ENCODE peak calls at places on chromosome 11, in five cellular contexts. One of them, this sample, is unnamed. For H3K9me3, the result is how much of the 10 kb centered on the place peaks cover.

GRCh38 chr11:73939096-73939495 is 11.7 kb upstream of the DNAJB13 start:
- DNase-seq in SK-N-SH: no peak
- DNase-seq in mammary epithelial cell: peak
- DNase-seq in PC-3: peak
- DNase-seq in IMR-90: no peak
- DNase-seq in this sample: no peak

GRCh38 chr11:11451501-11452005 is 98.5 kb upstream of the CSNK2A3 start:
- DNase-seq in SK-N-SH: no peak
- DNase-seq in mammary epithelial cell: no peak
- DNase-seq in PC-3: peak
- DNase-seq in IMR-90: peak
- DNase-seq in this sample: no peak

GRCh38 chr11:128503231-128503991 is 83.9 kb downstream of the ETS1 start:
- DNase-seq in SK-N-SH: no peak
- DNase-seq in mammary epithelial cell: peak
- DNase-seq in PC-3: no peak
- DNase-seq in IMR-90: peak
- DNase-seq in this sample: no peak

GRCh38 chr11:29300441-29300840 is 716.4 kb downstream of the KCNA4 start:
- DNase-seq in SK-N-SH: no peak
- DNase-seq in mammary epithelial cell: peak
- DNase-seq in PC-3: peak
- DNase-seq in IMR-90: peak
- DNase-seq in this sample: no peak

GRCh38 chr11:126336065-126336464 is 19.4 kb upstream of the ST3GAL4 start:
- DNase-seq in SK-N-SH: no peak
- DNase-seq in mammary epithelial cell: no peak
- DNase-seq in PC-3: no peak
- DNase-seq in IMR-90: no peak
- DNase-seq in this sample: peak

GRCh38 chr11:123473941-123474668 is 44.0 kb downstream of the GRAMD1B start:
- DNase-seq in SK-N-SH: no peak
- DNase-seq in mammary epithelial cell: peak
- DNase-seq in PC-3: peak
- DNase-seq in IMR-90: peak
- DNase-seq in this sample: no peak

GRCh38 chr11:61814242-61814957 is 2.4 kb downstream of the FADS1 start:
- DNase-seq in SK-N-SH: peak
- DNase-seq in mammary epithelial cell: peak
- DNase-seq in PC-3: peak
- DNase-seq in IMR-90: no peak
- DNase-seq in this sample: peak

GRCh38 chr11:57100638-57101312 is 81.0 kb upstream of the LRRC55 start:
- DNase-seq in SK-N-SH: peak
- DNase-seq in mammary epithelial cell: no peak
- DNase-seq in PC-3: no peak
- DNase-seq in IMR-90: no peak
- DNase-seq in this sample: no peak

GRCh38 chr11:1262172-1263006 is 39.5 kb downstream of the MUC5B start:
- DNase-seq in SK-N-SH: peak
- DNase-seq in mammary epithelial cell: peak
- DNase-seq in PC-3: peak
- DNase-seq in IMR-90: peak
- DNase-seq in this sample: peak

GRCh38 chr11:70488171-70488570 is 89.8 kb downstream of the CTTN start:
- DNase-seq in SK-N-SH: no peak
- DNase-seq in mammary epithelial cell: no peak
- DNase-seq in PC-3: no peak
- DNase-seq in IMR-90: no peak
- DNase-seq in this sample: no peak

GRCh38 chr11:1077417-1078119 is 2.9 kb downstream of the MUC2 start:
- DNase-seq in SK-N-SH: no peak
- DNase-seq in mammary epithelial cell: no peak
- DNase-seq in PC-3: no peak
- DNase-seq in IMR-90: no peak
- DNase-seq in this sample: no peak

GRCh38 chr11:88411265-88411664 is 73.7 kb upstream of the CTSC start:
- DNase-seq in SK-N-SH: no peak
- DNase-seq in mammary epithelial cell: peak
- DNase-seq in PC-3: peak
- DNase-seq in IMR-90: peak
- DNase-seq in this sample: no peak

GRCh38 chr11:115959098-115959497 is 454.9 kb upstream of the CADM1 start:
- DNase-seq in SK-N-SH: peak
- DNase-seq in mammary epithelial cell: no peak
- DNase-seq in PC-3: no peak
- DNase-seq in IMR-90: no peak
- DNase-seq in this sample: no peak

GRCh38 chr11:37134637-37135036 is 536.6 kb upstream of the RAG2 start:
- DNase-seq in SK-N-SH: no peak
- DNase-seq in mammary epithelial cell: no peak
- DNase-seq in PC-3: no peak
- DNase-seq in IMR-90: no peak
- DNase-seq in this sample: no peak

GRCh38 chr11:70863186-70863585 is 389.2 kb downstream of the SHANK2 start:
- DNase-seq in SK-N-SH: no peak
- DNase-seq in mammary epithelial cell: no peak
- DNase-seq in PC-3: no peak
- DNase-seq in IMR-90: no peak
- DNase-seq in this sample: no peak

GRCh38 chr11:116284930-116285329 is 487.9 kb downstream of the BUD13 start:
- DNase-seq in SK-N-SH: no peak
- DNase-seq in mammary epithelial cell: no peak
- DNase-seq in PC-3: no peak
- DNase-seq in IMR-90: no peak
- DNase-seq in this sample: no peak

GRCh38 chr11:62033191-62034044 is 66.0 kb upstream of the FTH1 start:
- DNase-seq in SK-N-SH: no peak
- DNase-seq in mammary epithelial cell: peak
- DNase-seq in PC-3: peak
- DNase-seq in IMR-90: no peak
- DNase-seq in this sample: no peak

GRCh38 chr11:97118756-97119155 is 728.9 kb downstream of the JRKL start:
- DNase-seq in SK-N-SH: peak
- DNase-seq in mammary epithelial cell: no peak
- DNase-seq in PC-3: no peak
- DNase-seq in IMR-90: no peak
- DNase-seq in this sample: no peak

GRCh38 chr11:45930951-45931563 is 8.6 kb downstream of the LARGE2 start:
- DNase-seq in SK-N-SH: no peak
- DNase-seq in mammary epithelial cell: peak
- DNase-seq in PC-3: no peak
- DNase-seq in IMR-90: no peak
- DNase-seq in this sample: no peak

GRCh38 chr11:43898574-43898973 is 17.9 kb downstream of the ALKBH3 start:
- DNase-seq in SK-N-SH: no peak
- DNase-seq in mammary epithelial cell: no peak
- DNase-seq in PC-3: no peak
- DNase-seq in IMR-90: no peak
- DNase-seq in this sample: no peak

GRCh38 chr11:110128161-110128560 is 35.0 kb downstream of the ZC3H12C start:
- DNase-seq in SK-N-SH: peak
- DNase-seq in mammary epithelial cell: no peak
- DNase-seq in PC-3: no peak
- DNase-seq in IMR-90: peak
- DNase-seq in this sample: no peak

GRCh38 chr11:72623052-72623451 is 51.2 kb downstream of the PDE2A start:
- DNase-seq in SK-N-SH: no peak
- DNase-seq in mammary epithelial cell: no peak
- DNase-seq in PC-3: no peak
- DNase-seq in IMR-90: no peak
- DNase-seq in this sample: no peak

GRCh38 chr11:58006940-58007339 is 16.7 kb upstream of the OR9Q1 start:
- DNase-seq in SK-N-SH: no peak
- DNase-seq in mammary epithelial cell: peak
- DNase-seq in PC-3: peak
- DNase-seq in IMR-90: peak
- DNase-seq in this sample: no peak

GRCh38 chr11:47051217-47051616 is 114.7 kb downstream of the CSTPP1 start:
- DNase-seq in SK-N-SH: no peak
- DNase-seq in mammary epithelial cell: peak
- DNase-seq in PC-3: no peak
- DNase-seq in IMR-90: peak
- DNase-seq in this sample: no peak

GRCh38 chr11:13368041-13368446 is 90.5 kb downstream of the BMAL1 start:
- DNase-seq in SK-N-SH: no peak
- DNase-seq in mammary epithelial cell: peak
- DNase-seq in PC-3: no peak
- DNase-seq in IMR-90: peak
- DNase-seq in this sample: no peak

GRCh38 chr11:74538680-74539079 is 45.2 kb upstream of the LIPT2 start:
- DNase-seq in SK-N-SH: peak
- DNase-seq in mammary epithelial cell: peak
- DNase-seq in PC-3: no peak
- DNase-seq in IMR-90: no peak
- DNase-seq in this sample: no peak

GRCh38 chr11:7538466-7539454 is 25.0 kb downstream of the PPFIBP2 start:
- DNase-seq in SK-N-SH: no peak
- DNase-seq in mammary epithelial cell: no peak
- DNase-seq in PC-3: peak
- DNase-seq in IMR-90: no peak
- DNase-seq in this sample: no peak

GRCh38 chr11:8683115-8683807 is 669 bp downstream of the RPL27A start:
- DNase-seq in SK-N-SH: no peak
- DNase-seq in mammary epithelial cell: no peak
- DNase-seq in PC-3: no peak
- DNase-seq in IMR-90: no peak
- DNase-seq in this sample: no peak

GRCh38 chr11:67267188-67268035 is 1.1 kb downstream of the GRK2 start:
- DNase-seq in SK-N-SH: peak
- DNase-seq in mammary epithelial cell: peak
- DNase-seq in PC-3: peak
- DNase-seq in IMR-90: no peak
- DNase-seq in this sample: peak

GRCh38 chr11:9601041-9601875 is 27.8 kb downstream of the WEE1 start:
- DNase-seq in SK-N-SH: no peak
- DNase-seq in mammary epithelial cell: peak
- DNase-seq in PC-3: no peak
- DNase-seq in IMR-90: peak
- DNase-seq in this sample: peak

DNA sequence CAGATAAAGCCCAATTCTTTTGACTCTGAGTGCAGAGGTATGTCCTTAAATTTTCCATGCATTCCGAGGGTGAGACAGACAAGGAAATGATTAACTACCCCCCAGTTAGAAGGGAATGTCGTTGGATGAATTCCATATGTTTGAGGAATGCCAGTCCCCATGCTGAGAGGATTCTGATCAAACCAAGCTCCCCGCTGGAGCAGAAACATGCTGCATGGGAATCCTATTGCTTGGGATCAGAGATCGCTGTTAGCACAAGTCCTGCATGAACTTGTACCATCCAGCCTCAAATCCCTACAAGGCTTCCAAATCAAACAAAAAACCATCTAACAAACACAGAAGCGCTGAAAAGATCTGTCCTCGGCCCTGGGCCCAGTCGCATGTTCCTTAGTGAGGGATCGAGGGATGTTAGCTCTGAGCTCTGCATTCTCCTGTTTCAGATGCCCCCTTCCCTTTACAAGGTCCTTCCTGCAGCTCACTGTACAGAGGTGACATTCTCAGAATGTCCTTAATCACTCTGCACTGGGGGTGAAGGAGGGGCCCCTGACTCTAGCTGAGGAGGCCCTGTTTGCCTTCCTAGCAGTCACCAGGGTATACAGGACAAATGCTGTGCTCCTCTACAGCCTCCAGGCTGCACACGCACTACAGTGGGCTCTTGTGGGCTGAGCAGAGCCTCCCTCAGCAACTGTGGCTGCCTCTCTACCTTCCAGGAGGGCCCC is 353.4 kb downstream of the TENM4 start:
- DNase-seq in SK-N-SH: peak
- DNase-seq in mammary epithelial cell: no peak
- DNase-seq in PC-3: peak
- DNase-seq in IMR-90: peak
- DNase-seq in this sample: no peak
- H3K27ac ChIP-seq in SK-N-SH: peak
- H3K27ac ChIP-seq in mammary epithelial cell: no peak
- H3K27ac ChIP-seq in PC-3: no peak
- H3K27ac ChIP-seq in IMR-90: peak
- H3K27ac ChIP-seq in this sample: no peak

DNA sequence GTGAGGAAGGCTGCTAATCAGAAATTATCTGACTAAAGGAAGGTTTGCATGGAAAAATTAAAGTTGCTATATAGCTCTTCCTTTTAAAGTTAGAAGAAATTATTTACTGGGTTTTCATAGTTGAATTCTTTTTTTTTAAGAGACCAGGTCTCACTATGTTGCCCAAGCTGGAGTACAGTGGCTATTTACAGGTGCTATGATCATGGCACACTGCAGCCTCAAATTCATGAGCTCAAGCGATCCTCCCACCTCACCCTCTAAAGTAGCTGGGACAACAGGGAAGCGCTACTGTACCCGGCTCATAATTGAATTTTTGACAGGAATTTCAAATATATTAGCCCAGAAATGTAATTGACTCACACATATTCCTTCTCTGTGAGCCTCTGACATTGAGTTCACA is 3.9 kb downstream of the MSANTD2 start:
- DNase-seq in SK-N-SH: no peak
- DNase-seq in mammary epithelial cell: no peak
- DNase-seq in PC-3: no peak
- DNase-seq in IMR-90: no peak
- DNase-seq in this sample: no peak
- H3K9me3 ChIP-seq in SK-N-SH: under half
- H3K9me3 ChIP-seq in mammary epithelial cell: under half
- H3K9me3 ChIP-seq in PC-3: under half
- H3K9me3 ChIP-seq in IMR-90: under half
- H3K9me3 ChIP-seq in this sample: under half

DNA sequence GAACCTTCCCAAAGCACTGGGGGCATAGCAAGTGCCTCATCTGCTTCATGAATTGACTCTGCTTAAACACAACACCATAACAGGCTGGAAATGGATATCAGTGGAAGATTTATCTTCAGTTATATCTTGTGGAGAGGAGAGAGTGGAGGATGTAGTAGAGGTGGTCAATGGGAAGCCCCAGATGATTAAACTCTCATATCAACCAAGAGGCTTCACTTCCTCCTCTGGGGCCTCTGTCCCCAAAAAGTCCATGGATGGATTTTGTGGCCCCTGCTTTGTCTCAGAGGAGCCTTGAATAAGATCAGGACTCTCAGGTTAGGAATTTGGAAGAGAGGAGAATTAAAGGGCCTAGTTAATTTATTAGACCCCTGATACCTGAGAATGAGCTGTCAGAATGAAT is 106.1 kb downstream of the CEP164 start:
- DNase-seq in SK-N-SH: no peak
- DNase-seq in mammary epithelial cell: no peak
- DNase-seq in PC-3: no peak
- DNase-seq in IMR-90: no peak
- DNase-seq in this sample: no peak
- H3K9ac ChIP-seq in SK-N-SH: no peak
- H3K9ac ChIP-seq in mammary epithelial cell: no peak
- H3K9ac ChIP-seq in PC-3: no peak
- H3K9ac ChIP-seq in IMR-90: no peak
- H3K9ac ChIP-seq in this sample: no peak

GRCh38 chr11:6403539-6403938 is 13.3 kb downstream of the SMPD1 start:
- DNase-seq in SK-N-SH: no peak
- DNase-seq in mammary epithelial cell: no peak
- DNase-seq in PC-3: no peak
- DNase-seq in IMR-90: no peak
- DNase-seq in this sample: no peak
- H3K27ac ChIP-seq in SK-N-SH: no peak
- H3K27ac ChIP-seq in mammary epithelial cell: no peak
- H3K27ac ChIP-seq in PC-3: no peak
- H3K27ac ChIP-seq in IMR-90: no peak
- H3K27ac ChIP-seq in this sample: peak

GRCh38 chr11:114607753-114608459 is 12.3 kb upstream of the NXPE4 start:
- DNase-seq in SK-N-SH: no peak
- DNase-seq in mammary epithelial cell: peak
- DNase-seq in PC-3: peak
- DNase-seq in IMR-90: no peak
- DNase-seq in this sample: no peak
- H3K9me3 ChIP-seq in SK-N-SH: under half
- H3K9me3 ChIP-seq in mammary epithelial cell: under half
- H3K9me3 ChIP-seq in PC-3: under half
- H3K9me3 ChIP-seq in IMR-90: under half
- H3K9me3 ChIP-seq in this sample: under half

This sample was measured in DND-41.